ENCODE peak calls at places on chromosomes 1 and 21, in five cellular contexts. I is ovary, G is stomach, L is tibial artery, Q is A673. B is an unnamed sample.

GRCh38 chr1:116852910-116853309 is 56.8 kb upstream of the PTGFRN start:
- DNase-seq in L (no peak), I (no peak), Q (no peak), G (no peak), B (no peak)

GRCh38 chr1:246638941-246639655 is 72.8 kb downstream of the CNST start:
- DNase-seq in G (no peak), I (no peak), Q (no peak), L (no peak), B (no peak)

GRCh38 chr1:174974711-174975111 is 25.0 kb upstream of the CACYBP start:
- DNase-seq in I (no peak), Q (no peak), G (no peak), L (no peak), B (no peak)

GRCh38 chr1:2575801-2576663 is 10.5 kb upstream of the PRXL2B start:
- DNase-seq in I (no peak), Q (no peak), G (peak; percentile 85), L (no peak), B (no peak)

GRCh38 chr1:154726443-154726842 is 118.5 kb upstream of the ADAR start:
- DNase-seq in G (no peak), L (no peak), I (no peak), Q (no peak), B (no peak)

GRCh38 chr1:71641903-71642302 is 561.1 kb upstream of the ZRANB2 start:
- DNase-seq in Q (no peak), L (no peak), G (no peak), I (no peak), B (no peak)

GRCh38 chr1:155227261-155228095 is 19.0 kb downstream of the MTX1 start:
- DNase-seq in Q (peak; percentile 100), L (peak; percentile 100), G (peak; percentile 98), I (peak; percentile 99), B (peak; percentile 98)

GRCh38 chr1:214187152-214187900 is 93.6 kb upstream of the SMYD2 start:
- DNase-seq in G (no peak), Q (peak; percentile 11), L (no peak), I (no peak), B (no peak)

GRCh38 chr1:163796394-163796821 is 474.7 kb downstream of the NUF2 start:
- DNase-seq in Q (no peak), G (no peak), I (peak; percentile 14), L (no peak), B (peak; percentile 27)

GRCh38 chr1:59027176-59027575 is 243.3 kb upstream of the JUN start:
- DNase-seq in G (no peak), Q (no peak), I (no peak), L (no peak), B (no peak)

GRCh38 chr1:94350350-94350924 is 67.8 kb upstream of the ABCD3 start:
- DNase-seq in I (no peak), Q (no peak), G (no peak), L (no peak), B (no peak)

GRCh38 chr1:238226805-238227204 is 336.1 kb upstream of the ZP4 start:
- DNase-seq in L (no peak), I (no peak), G (no peak), Q (no peak), B (no peak)

GRCh38 chr1:85366391-85366790 is 90.0 kb upstream of the BCL10 start:
- DNase-seq in Q (peak; percentile 93), L (no peak), G (no peak), I (no peak), B (peak; percentile 71)

GRCh38 chr1:100896481-100896982 is 642 bp downstream of the SLC30A7 start:
- DNase-seq in I (no peak), G (peak; percentile 43), L (no peak), Q (peak; percentile 45), B (peak; percentile 4)

GRCh38 chr1:64161347-64162080 is 41.9 kb upstream of the UBE2U start:
- DNase-seq in L (no peak), I (no peak), G (no peak), Q (no peak), B (no peak)

GRCh38 chr1:52424238-52424637 is 19.8 kb downstream of the PRPF38A start:
- DNase-seq in L (no peak), I (no peak), Q (no peak), G (no peak), B (no peak)

GRCh38 chr21:39182484-39183271 is 573 bp downstream of the PSMG1 start:
- DNase-seq in Q (peak; percentile 25), I (peak; percentile 29), G (no peak), L (peak; percentile 71), B (no peak)

GRCh38 chr1:198520524-198521254 is 19.8 kb downstream of the ATP6V1G3 start:
- DNase-seq in Q (no peak), I (no peak), G (no peak), L (no peak), B (no peak)

GRCh38 chr1:21786640-21787039 is 3.7 kb upstream of the USP48 start:
- DNase-seq in L (no peak), Q (no peak), I (no peak), G (no peak), B (no peak)

GRCh38 chr1:63777286-63777685 is 3.5 kb downstream of the ROR1 start:
- DNase-seq in Q (no peak), L (no peak), I (no peak), G (no peak), B (no peak)

GRCh38 chr1:20261095-20261494 is 29.6 kb upstream of the VWA5B1 start:
- DNase-seq in L (no peak), G (no peak), I (no peak), Q (no peak), B (no peak)

GRCh38 chr1:87243573-87243972 is 85.1 kb upstream of the LMO4 start:
- DNase-seq in L (no peak), G (no peak), Q (no peak), I (no peak), B (no peak)

GRCh38 chr21:42793774-42794173 is 85.6 kb downstream of the WDR4 start:
- DNase-seq in L (no peak), G (no peak), I (no peak), Q (no peak), B (no peak)

GRCh38 chr1:229694053-229694693 is 68.1 kb downstream of the URB2 start:
- DNase-seq in G (peak; percentile 47), I (peak; percentile 90), Q (peak; percentile 98), L (peak; percentile 75), B (peak; percentile 81)

GRCh38 chr1:181743878-181744312 is 260.6 kb downstream of the CACNA1E start:
- DNase-seq in Q (no peak), G (no peak), I (no peak), L (peak; percentile 87), B (no peak)

GRCh38 chr1:99503276-99503747 is 142.6 kb upstream of the PALMD start:
- DNase-seq in Q (peak; percentile 34), G (no peak), L (no peak), I (peak; percentile 70), B (no peak)

GRCh38 chr1:28190337-28190979 is 14.0 kb upstream of the PTAFR start:
- DNase-seq in G (no peak), L (no peak), Q (no peak), I (no peak), B (no peak)

GRCh38 chr1:97934491-97934890 is 13.7 kb upstream of the DPYD start:
- DNase-seq in I (no peak), G (no peak), Q (no peak), L (no peak), B (no peak)

GRCh38 chr1:224282140-224282539 is 47.8 kb downstream of the NVL start:
- DNase-seq in Q (no peak), G (no peak), I (no peak), L (no peak), B (no peak)

GRCh38 chr1:230141002-230141648 is 74.1 kb downstream of the GALNT2 start:
- DNase-seq in G (no peak), L (no peak), I (no peak), Q (no peak), B (no peak)

GRCh38 chr1:92301021-92301420 is 2.2 kb downstream of the RPAP2 start:
- DNase-seq in Q (no peak), I (no peak), L (no peak), G (no peak), B (no peak)
- H3K4me3 ChIP-seq in Q (no peak overlapping the region), I (no peak overlapping the region), L (no peak overlapping the region), G (no peak overlapping the region), B (no peak overlapping the region)

GRCh38 chr1:39951951-39952350 is 3.0 kb upstream of the MFSD2A start:
- DNase-seq in I (no peak), L (no peak), Q (no peak), G (no peak), B (no peak)

GRCh38 chr1:39954870-39955546 is at the start of gene MFSD2A:
- DNase-seq in L (peak; percentile 95), G (peak; percentile 94), Q (peak; percentile 96), I (peak; percentile 78), B (peak; percentile 47)

GRCh38 chr1:39952359-39953110 is 2.4 kb upstream of the MFSD2A start:
- DNase-seq in I (no peak), G (peak; percentile 44), Q (no peak), L (no peak), B (no peak)

GRCh38 chr1:39955547-39956539 is 898 bp downstream of the MFSD2A start:
- DNase-seq in G (peak; percentile 38), Q (peak; percentile 69), L (no peak), I (peak; percentile 18), B (no peak)

DNA sequence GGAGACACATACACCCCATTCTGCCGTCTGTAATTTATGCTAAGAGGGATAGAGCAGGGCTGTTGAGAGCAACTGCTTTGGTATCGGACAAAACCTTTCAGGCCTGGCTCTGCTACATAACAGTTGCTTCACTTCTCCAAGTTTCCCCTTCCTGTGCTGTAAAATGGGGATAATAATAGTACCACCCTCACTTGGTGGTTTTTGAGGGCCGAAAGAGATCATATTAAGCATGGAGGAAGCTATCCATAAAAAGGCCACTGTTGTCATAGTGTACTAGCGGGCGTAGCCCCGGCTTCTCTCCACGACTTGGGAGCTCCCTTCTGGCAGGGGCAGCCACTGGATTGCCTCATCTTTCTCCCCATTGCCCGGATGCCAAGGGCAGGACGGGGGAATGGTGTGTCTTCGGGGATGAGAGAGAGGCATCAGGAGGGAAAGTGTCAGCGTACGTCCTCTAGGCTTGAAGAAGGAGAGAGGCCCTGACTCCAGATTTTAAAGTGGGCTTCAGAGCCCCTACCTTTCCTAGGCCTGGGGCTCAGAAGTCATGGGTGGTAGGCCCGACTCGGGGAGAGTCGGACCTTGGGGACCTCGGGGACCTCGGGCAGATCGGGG is 580 bp upstream of the MFSD2A start:
- DNase-seq in G (no peak), Q (no peak), L (no peak), I (no peak), B (no peak)
- H3K4me3 ChIP-seq in G (peak overlapping the region; percentile 55), Q (peak overlapping the region; percentile 50), L (peak overlapping the region; percentile 51), I (no peak overlapping the region), B (peak overlapping the region; percentile 73)

GRCh38 chr21:41763996-41764395 is 2.9 kb downstream of the RIPK4 start:
- DNase-seq in G (no peak), L (no peak), Q (no peak), I (no peak), B (no peak)
- H3K4me3 ChIP-seq in G (no peak overlapping the region), L (no peak overlapping the region), Q (peak overlapping the region; percentile 70), I (no peak overlapping the region), B (no peak overlapping the region)

DNA sequence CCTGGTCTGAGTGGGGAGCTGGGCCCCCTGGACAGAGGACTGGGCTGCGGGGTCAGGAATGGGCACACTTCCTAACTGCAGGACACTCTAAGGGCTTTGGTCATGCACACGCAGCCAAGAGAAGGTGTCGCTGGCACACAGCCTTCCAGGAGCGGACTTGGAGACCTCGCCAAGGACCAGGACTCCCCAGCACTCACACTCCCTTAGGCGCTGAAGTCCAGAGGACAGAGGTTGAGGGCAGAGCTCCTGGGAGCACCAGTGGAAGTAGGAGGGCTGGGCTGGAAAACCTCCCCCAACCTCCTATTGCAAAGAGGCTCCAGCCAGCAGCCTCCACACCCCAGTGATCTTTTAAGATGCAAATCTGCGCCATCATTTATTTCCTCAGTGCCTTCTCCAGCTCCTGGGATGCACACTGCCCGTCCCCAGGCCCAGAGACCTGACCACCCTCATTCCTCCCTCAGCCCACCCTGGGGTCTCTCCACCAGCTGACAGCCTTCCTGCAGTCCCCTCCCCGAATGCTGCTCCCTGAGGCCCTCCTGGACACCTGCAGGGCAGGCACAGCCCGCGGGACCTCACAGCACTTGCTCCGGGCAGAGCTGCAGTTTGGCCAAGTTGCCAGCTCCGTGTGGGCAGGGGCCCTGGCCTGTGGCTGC is 3.0 kb downstream of the TSPEAR start:
- DNase-seq in G (peak; percentile 19), I (no peak), L (peak; percentile 28), Q (no peak), B (no peak)
- H3K4me3 ChIP-seq in G (no peak overlapping the region), I (no peak overlapping the region), L (no peak overlapping the region), Q (no peak overlapping the region), B (no peak overlapping the region)

B was measured in HFF-Myc.